ENCODE peak calls at places on chromosomes 1 and 21, in five cellular contexts. Q is lower lobe of right lung, L is heart left ventricle, D is pancreas, U is right lobe of liver. Z is an unnamed sample.

GRCh38 chr1:58755468-58755872 is 28.4 kb downstream of the JUN start:
- DNase-seq in Q (peak), L (peak), D (peak), U (no peak), Z (peak)

GRCh38 chr1:101299166-101299565 is 62.3 kb downstream of the S1PR1 start:
- DNase-seq in Q (no peak), L (no peak), D (no peak), U (no peak), Z (no peak)

GRCh38 chr21:42047821-42048613 is 23.1 kb upstream of the UMODL1 start:
- DNase-seq in Q (no peak), L (no peak), D (peak), U (no peak), Z (peak)

GRCh38 chr1:25503551-25504426 is 39.6 kb upstream of the LDLRAP1 start:
- DNase-seq in Q (peak), L (no peak), D (peak), U (peak), Z (no peak)

GRCh38 chr1:30679201-30679975 is 44.0 kb downstream of the MATN1 start:
- DNase-seq in Q (no peak), L (peak), D (no peak), U (peak), Z (no peak)

GRCh38 chr1:182279724-182280506 is 111.7 kb downstream of the GLUL start:
- DNase-seq in Q (no peak), L (no peak), D (no peak), U (no peak), Z (no peak)

GRCh38 chr21:25039461-25040380 is 567.6 kb downstream of the MRPL39 start:
- DNase-seq in Q (no peak), L (no peak), D (no peak), U (no peak), Z (no peak)

GRCh38 chr21:31557421-31557955 is 102.0 kb upstream of the SOD1 start:
- DNase-seq in Q (no peak), L (no peak), D (no peak), U (peak), Z (no peak)

GRCh38 chr1:114585221-114585620 is 3.8 kb upstream of the BCAS2 start:
- DNase-seq in Q (no peak), L (no peak), D (no peak), U (no peak), Z (no peak)

GRCh38 chr1:82807563-82807962 is 1006.8 kb downstream of the ADGRL2 start:
- DNase-seq in Q (no peak), L (no peak), D (no peak), U (no peak), Z (no peak)

GRCh38 chr1:240188139-240188538 is 96.5 kb downstream of the FMN2 start:
- DNase-seq in Q (no peak), L (no peak), D (no peak), U (no peak), Z (no peak)

GRCh38 chr1:10727703-10728348 is 68.6 kb downstream of the CASZ1 start:
- DNase-seq in Q (no peak), L (no peak), D (peak), U (no peak), Z (no peak)

GRCh38 chr1:231036416-231036815 is 3.6 kb downstream of the FAM89A start:
- DNase-seq in Q (no peak), L (no peak), D (no peak), U (no peak), Z (no peak)

GRCh38 chr1:64240209-64240608 is 36.8 kb downstream of the UBE2U start:
- DNase-seq in Q (no peak), L (no peak), D (no peak), U (no peak), Z (no peak)

GRCh38 chr1:174769961-174770549 is 229.7 kb upstream of the CACYBP start:
- DNase-seq in Q (no peak), L (no peak), D (no peak), U (no peak), Z (no peak)

GRCh38 chr1:85394130-85394529 is 70.8 kb downstream of the DDAH1 start:
- DNase-seq in Q (no peak), L (no peak), D (no peak), U (no peak), Z (no peak)

GRCh38 chr1:112529301-112529700 is 20.5 kb downstream of the WNT2B start:
- DNase-seq in Q (no peak), L (no peak), D (no peak), U (no peak), Z (no peak)

GRCh38 chr1:53598956-53599355 is 139.8 kb downstream of the DMRTB1 start:
- DNase-seq in Q (no peak), L (peak), D (no peak), U (no peak), Z (no peak)

GRCh38 chr1:229258851-229259110 is 12.1 kb upstream of the RAB4A start:
- DNase-seq in Q (no peak), L (no peak), D (no peak), U (no peak), Z (no peak)

GRCh38 chr1:16628361-16629111 is 15.2 kb upstream of the NBPF1 start:
- DNase-seq in Q (peak), L (peak), D (no peak), U (peak), Z (peak)

GRCh38 chr1:41713557-41714327 is 205.0 kb downstream of the HIVEP3 start:
- DNase-seq in Q (no peak), L (no peak), D (no peak), U (no peak), Z (no peak)

GRCh38 chr1:111126354-111126753 is 13.5 kb downstream of the DRAM2 start:
- DNase-seq in Q (no peak), L (no peak), D (no peak), U (no peak), Z (no peak)

GRCh38 chr1:240232548-240232947 is 140.9 kb downstream of the FMN2 start:
- DNase-seq in Q (no peak), L (no peak), D (no peak), U (no peak), Z (no peak)

GRCh38 chr1:66311092-66311491 is 222.9 kb upstream of the SGIP1 start:
- DNase-seq in Q (no peak), L (no peak), D (no peak), U (no peak), Z (no peak)

GRCh38 chr1:52007228-52008073 is 17.0 kb upstream of the RAB3B start:
- DNase-seq in Q (no peak), L (no peak), D (no peak), U (no peak), Z (no peak)

GRCh38 chr1:205042911-205043806 is at the start of gene CNTN2:
- DNase-seq in Q (no peak), L (no peak), D (no peak), U (no peak), Z (no peak)

GRCh38 chr1:91596474-91596873 is 95.8 kb downstream of the CDC7 start:
- DNase-seq in Q (no peak), L (no peak), D (no peak), U (no peak), Z (no peak)

GRCh38 chr1:33224166-33224707 is 32.1 kb upstream of the ZNF362 start:
- DNase-seq in Q (no peak), L (no peak), D (no peak), U (no peak), Z (no peak)

GRCh38 chr1:224763126-224763764 is 147.1 kb downstream of the CNIH3 start:
- DNase-seq in Q (no peak), L (no peak), D (no peak), U (no peak), Z (no peak)

GRCh38 chr1:92838519-92838918 is 6.7 kb downstream of the RPL5 start:
- DNase-seq in Q (no peak), L (no peak), D (no peak), U (no peak), Z (no peak)

GRCh38 chr21:45013271-45013841 is 61.0 kb upstream of the ADARB1 start:
- DNase-seq in Q (peak), L (peak), D (no peak), U (peak), Z (peak)

GRCh38 chr21:45011426-45011825 is 63.0 kb upstream of the ADARB1 start:
- DNase-seq in Q (peak), L (no peak), D (no peak), U (no peak), Z (peak)

GRCh38 chr21:45010860-45011259 is 63.5 kb upstream of the ADARB1 start:
- DNase-seq in Q (peak), L (no peak), D (no peak), U (no peak), Z (peak)

GRCh38 chr21:45012661-45013270 is 61.6 kb upstream of the ADARB1 start:
- DNase-seq in Q (peak), L (peak), D (no peak), U (no peak), Z (no peak)

DNA sequence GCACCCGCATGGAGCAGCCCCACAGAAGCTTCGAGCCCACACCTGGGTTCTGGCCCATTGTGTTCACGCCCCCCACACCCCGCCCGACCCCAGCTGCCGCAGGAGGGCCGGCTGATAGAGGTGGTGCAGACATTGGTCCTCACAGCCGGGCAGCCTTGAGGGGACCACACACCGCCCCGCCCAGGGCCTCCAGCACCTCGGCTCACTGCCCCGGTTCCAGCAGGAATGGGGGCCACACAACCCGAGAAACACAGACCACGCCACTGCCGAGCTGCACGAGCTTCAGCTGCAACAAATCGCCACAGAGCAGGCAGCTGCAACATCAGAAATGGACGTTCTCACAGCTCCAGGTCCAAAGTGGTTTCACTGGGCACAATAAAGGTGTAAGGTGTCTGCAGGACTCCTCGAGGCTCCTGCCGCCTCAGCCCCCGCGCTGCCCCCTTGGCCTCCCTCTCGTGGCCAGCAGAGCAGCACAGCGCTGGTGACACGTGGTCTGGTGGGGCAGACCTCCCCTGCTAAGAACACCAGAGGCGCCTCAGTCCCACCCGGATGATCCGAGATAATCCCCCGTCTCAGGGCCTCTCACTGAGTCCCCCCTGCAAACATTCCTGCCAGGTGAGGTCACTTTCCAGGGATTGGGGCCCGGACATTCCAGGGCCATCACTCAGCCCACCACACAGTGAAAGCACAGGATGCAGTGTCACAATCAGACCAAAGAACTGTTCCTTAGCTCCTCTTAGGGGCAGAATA is 62.3 kb upstream of the ADARB1 start:
- DNase-seq in Q (peak), L (peak), D (no peak), U (no peak), Z (no peak)
- TF ChIP-seq CTCF in Q (no peak), L (no peak), D (no peak), U (no peak), Z (no peak)

GRCh38 chr1:158095737-158096335 is 84.9 kb upstream of the CD1D start:
- DNase-seq in Q (no peak), L (no peak), D (no peak), U (no peak), Z (no peak)
- TF ChIP-seq CTCF in Q (peak), L (peak), D (peak), U (peak), Z (peak)

DNA sequence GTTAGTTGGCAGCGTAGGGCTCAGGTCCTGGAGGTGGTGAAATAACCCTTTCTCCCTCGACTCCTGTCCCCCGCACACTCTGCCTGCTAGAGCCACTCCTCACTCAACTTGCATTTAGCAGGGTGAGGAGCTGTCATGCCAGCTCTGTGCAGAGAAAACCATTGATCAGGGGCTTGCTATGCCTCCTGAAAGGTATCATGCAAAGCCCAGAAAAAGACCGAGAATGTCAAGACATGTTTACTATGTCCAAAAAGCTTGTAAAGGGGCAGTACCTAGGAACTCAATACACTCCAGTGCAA is 18.0 kb downstream of the ALDH4A1 start:
- DNase-seq in Q (no peak), L (no peak), D (no peak), U (no peak), Z (no peak)
- TF ChIP-seq CTCF in Q (no peak), L (no peak), D (peak), U (no peak), Z (no peak)

GRCh38 chr1:153341431-153341934 is 7.2 kb downstream of the PGLYRP4 start:
- DNase-seq in Q (no peak), L (no peak), D (no peak), U (no peak), Z (no peak)

GRCh38 chr1:153342178-153342577 is 6.5 kb downstream of the PGLYRP4 start:
- DNase-seq in Q (no peak), L (no peak), D (no peak), U (no peak), Z (no peak)

GRCh38 chr1:153340356-153340755 is 8.3 kb downstream of the PGLYRP4 start:
- DNase-seq in Q (no peak), L (no peak), D (no peak), U (no peak), Z (no peak)

GRCh38 chr1:153337980-153338853 is 10.4 kb downstream of the PGLYRP4 start:
- DNase-seq in Q (no peak), L (no peak), D (no peak), U (no peak), Z (no peak)

DNA sequence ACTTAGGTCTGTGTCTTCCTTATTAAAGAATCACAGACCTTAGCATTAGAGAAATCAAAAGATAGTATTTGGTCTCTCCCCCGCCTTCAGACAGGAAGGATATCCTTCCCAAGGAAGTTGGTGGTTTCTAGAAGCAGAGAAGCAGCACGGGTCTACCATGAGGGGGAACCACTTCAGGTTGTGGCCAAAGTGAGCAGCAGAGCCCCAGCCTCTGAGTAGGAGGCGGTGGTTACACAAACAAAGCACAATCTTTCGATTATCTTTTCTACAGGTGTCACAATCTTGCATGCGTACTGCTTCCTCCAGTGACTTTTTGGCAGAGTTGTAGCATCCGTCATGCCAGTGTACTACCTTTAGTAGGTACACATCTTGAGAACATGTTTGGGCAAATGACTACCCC is 8.8 kb downstream of the PGLYRP4 start:
- DNase-seq in Q (no peak), L (no peak), D (no peak), U (no peak), Z (no peak)
- TF ChIP-seq CTCF in Q (no peak), L (no peak), D (no peak), U (no peak), Z (no peak)

GRCh38 chr1:238953448-238953847 is 432.9 kb upstream of the CHRM3 start:
- DNase-seq in Q (no peak), L (no peak), D (no peak), U (no peak), Z (no peak)

GRCh38 chr1:238954865-238955264 is 431.5 kb upstream of the CHRM3 start:
- DNase-seq in Q (no peak), L (no peak), D (no peak), U (no peak), Z (no peak)

GRCh38 chr1:238955934-238956333 is 430.4 kb upstream of the CHRM3 start:
- DNase-seq in Q (no peak), L (no peak), D (no peak), U (no peak), Z (no peak)

GRCh38 chr1:238950786-238951185 is 435.6 kb upstream of the CHRM3 start:
- DNase-seq in Q (no peak), L (no peak), D (no peak), U (no peak), Z (no peak)

GRCh38 chr1:238951809-238952208 is 434.6 kb upstream of the CHRM3 start:
- DNase-seq in Q (no peak), L (no peak), D (peak), U (no peak), Z (no peak)
- TF ChIP-seq CTCF in Q (no peak), L (no peak), D (peak), U (peak), Z (peak)

DNA sequence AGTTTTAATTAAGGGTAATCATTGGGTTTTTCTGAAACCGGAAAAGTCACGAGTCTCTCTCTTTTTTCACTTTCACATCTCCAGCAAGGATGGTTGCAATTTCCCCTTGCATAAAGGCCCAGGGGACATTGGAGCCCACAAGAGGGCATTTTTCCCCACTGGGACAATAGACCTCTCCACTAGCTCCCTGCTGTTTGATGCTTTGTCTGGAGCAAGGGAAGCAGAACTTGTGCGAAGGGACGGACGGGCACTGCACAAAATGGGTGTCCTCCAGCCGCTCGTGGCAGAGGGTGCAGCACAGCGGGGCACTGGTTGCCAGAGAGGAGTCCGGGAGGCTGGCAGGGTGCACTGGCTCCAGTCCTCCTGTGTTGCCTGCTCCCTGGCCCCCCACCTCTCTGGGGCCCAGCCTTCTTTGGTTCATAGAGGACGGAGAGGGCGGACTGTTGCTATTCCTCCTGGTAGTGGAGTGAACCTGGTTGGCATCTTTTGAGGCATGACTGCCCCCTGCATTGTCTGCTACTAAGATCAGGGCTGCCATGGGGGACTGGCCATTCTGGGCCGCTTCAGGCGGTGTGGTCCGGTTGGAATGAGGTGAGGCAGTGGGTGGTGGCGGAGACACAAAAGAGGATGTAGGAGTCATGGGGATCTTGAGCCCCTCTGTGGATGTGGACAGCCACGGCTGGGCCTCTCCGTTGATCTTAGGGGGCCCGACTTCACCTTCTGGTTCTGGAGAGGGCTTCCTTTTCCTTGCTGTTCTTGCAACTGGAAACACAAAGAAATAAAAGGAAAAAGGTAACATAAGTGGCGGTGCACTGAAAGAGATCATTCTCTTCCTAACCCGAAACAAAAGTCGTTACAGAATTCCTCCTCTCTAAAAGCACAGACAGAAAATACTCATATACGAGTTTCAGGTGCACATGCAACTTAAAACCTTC is 2.6 kb downstream of the IRF2BP2 start:
- DNase-seq in Q (peak), L (peak), D (peak), U (peak), Z (no peak)
- TF ChIP-seq CTCF in Q (peak), L (peak), D (no peak), U (no peak), Z (no peak)

DNA sequence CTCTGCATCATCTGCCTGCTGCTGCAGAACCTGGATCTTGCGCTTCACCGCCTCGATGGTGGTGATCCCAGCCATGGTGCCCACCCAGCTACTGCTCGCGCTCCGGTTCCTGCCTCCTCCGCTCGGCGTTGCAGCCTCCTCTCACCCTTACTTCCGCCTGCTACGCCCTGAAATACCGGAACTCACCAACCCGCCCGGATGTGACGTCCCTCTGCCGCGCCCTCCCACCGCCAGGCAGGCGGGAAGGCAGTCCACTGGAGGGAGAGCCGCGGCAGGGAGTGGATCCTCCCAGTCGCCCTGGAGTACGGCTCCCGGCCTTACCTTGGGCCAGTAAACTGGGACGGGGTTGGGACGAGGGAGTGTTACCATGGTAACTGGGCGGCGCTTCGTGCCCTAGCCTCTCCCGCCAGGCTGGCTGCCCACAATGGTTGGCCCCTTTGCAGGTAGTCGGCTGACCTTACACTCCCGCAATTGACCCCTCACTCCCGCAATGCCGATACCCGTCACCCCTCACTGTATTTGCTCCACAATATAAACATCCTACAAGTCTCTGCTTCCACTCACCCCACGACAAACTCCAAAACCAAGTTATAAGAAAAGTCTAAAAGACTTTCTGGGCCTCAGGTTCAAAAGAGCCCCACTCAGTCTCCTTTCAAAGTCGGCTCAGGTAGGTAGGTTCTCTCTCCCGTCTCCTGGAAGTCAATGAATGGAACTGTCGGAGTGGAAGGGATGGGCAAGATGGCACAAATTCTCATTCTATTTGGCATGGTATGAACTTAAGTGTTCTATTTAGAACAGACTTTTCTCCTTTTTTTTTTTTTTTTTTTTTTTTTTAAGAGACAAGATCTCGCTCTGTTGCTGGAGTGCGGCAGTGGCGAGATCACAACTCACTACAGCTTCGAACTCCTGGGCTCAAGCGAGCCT is 8.6 kb downstream of the TPM3 start:
- DNase-seq in Q (peak), L (peak), D (peak), U (peak), Z (peak)
- TF ChIP-seq CTCF in Q (no peak), L (no peak), D (no peak), U (no peak), Z (peak)

GRCh38 chr1:223759273-223759672 is 46.9 kb downstream of the CAPN2 start:
- DNase-seq in Q (no peak), L (no peak), D (no peak), U (no peak), Z (no peak)
- TF ChIP-seq CTCF in Q (no peak), L (no peak), D (no peak), U (no peak), Z (no peak)

Z was measured in ascending aorta.